ENCODE peak calls at places on chromosomes 3 and 15, in four cellular contexts. K is endothelial cell, E is SK-N-MC, R is fibroblast of pulmonary artery. Y is an unnamed sample.

GRCh38 chr15:47861186-47861585 is 143.9 kb downstream of the SEMA6D start:
- DNase-seq in K (no peak), E (no peak), R (no peak), Y (no peak)

GRCh38 chr3:32591960-32592462 is 21.4 kb upstream of the DYNC1LI1 start:
- DNase-seq in K (no peak), E (no peak), R (no peak), Y (no peak)

GRCh38 chr3:50411229-50411628 is 51.9 kb upstream of the TMEM115 start:
- DNase-seq in K (no peak), E (no peak), R (no peak), Y (no peak)

GRCh38 chr3:194870394-194871110 is 184.9 kb downstream of the FAM43A start:
- DNase-seq in K (no peak), E (no peak), R (peak; percentile 50), Y (no peak)

GRCh38 chr3:159029306-159030026 is 227.6 kb downstream of the MFSD1 start:
- DNase-seq in K (no peak), E (no peak), R (no peak), Y (no peak)

GRCh38 chr3:49563040-49563578 is 8.8 kb downstream of the BSN start:
- DNase-seq in K (no peak), E (no peak), R (no peak), Y (no peak)

GRCh38 chr3:11272913-11273574 is 847 bp downstream of the ATG7 start:
- DNase-seq in K (no peak), E (no peak), R (peak; percentile 33), Y (no peak)

GRCh38 chr3:39900462-39901002 is 91.1 kb downstream of the MYRIP start:
- DNase-seq in K (no peak), E (no peak), R (no peak), Y (no peak)

GRCh38 chr3:139982404-139982803 is 47.4 kb downstream of the CLSTN2 start:
- DNase-seq in K (no peak), E (no peak), R (no peak), Y (no peak)

GRCh38 chr3:164023480-164023879 is 1054.8 kb downstream of the SI start:
- DNase-seq in K (no peak), E (no peak), R (no peak), Y (no peak)

GRCh38 chr3:164465172-164465571 is 613.1 kb downstream of the SI start:
- DNase-seq in K (no peak), E (no peak), R (peak; percentile 31), Y (no peak)

GRCh38 chr3:37849146-37849545 is 12.5 kb upstream of the CTDSPL start:
- DNase-seq in K (no peak), E (no peak), R (no peak), Y (no peak)

GRCh38 chr3:173624086-173624485 is 226.5 kb downstream of the NLGN1 start:
- DNase-seq in K (no peak), E (no peak), R (no peak), Y (no peak)

GRCh38 chr3:33704891-33705290 is 13.2 kb downstream of the CLASP2 start:
- DNase-seq in K (no peak), E (no peak), R (no peak), Y (no peak)

GRCh38 chr15:80710635-80711553 is 15.8 kb downstream of the ABHD17C start:
- DNase-seq in K (no peak), E (no peak), R (no peak), Y (no peak)

GRCh38 chr3:34008191-34008590 is 209.8 kb downstream of the PDCD6IP start:
- DNase-seq in K (no peak), E (no peak), R (peak; percentile 39), Y (no peak)

GRCh38 chr15:44296625-44297524 is 8.4 kb downstream of the GOLM2 start:
- DNase-seq in K (no peak), E (no peak), R (peak; percentile 53), Y (no peak)

GRCh38 chr3:143384076-143384475 is 264.5 kb downstream of the CHST2 start:
- DNase-seq in K (no peak), E (no peak), R (no peak), Y (no peak)

GRCh38 chr15:70788114-70789049 is 25.0 kb upstream of the UACA start:
- DNase-seq in K (no peak), E (no peak), R (peak; percentile 46), Y (no peak)

GRCh38 chr3:139757448-139758030 is 79.8 kb upstream of the NMNAT3 start:
- DNase-seq in K (no peak), E (no peak), R (no peak), Y (no peak)

GRCh38 chr15:50884583-50884982 is 23.9 kb upstream of the AP4E1 start:
- DNase-seq in K (no peak), E (no peak), R (no peak), Y (no peak)

GRCh38 chr3:178655488-178655887 is 119.3 kb downstream of the KCNMB2 start:
- DNase-seq in K (no peak), E (no peak), R (no peak), Y (no peak)

GRCh38 chr3:130850044-130850797 is 43.7 kb upstream of the ATP2C1 start:
- DNase-seq in K (peak; percentile 11), E (peak; percentile 55), R (peak; percentile 96), Y (no peak)

GRCh38 chr3:39183231-39184080 is 8.9 kb downstream of the XIRP1 start:
- DNase-seq in K (no peak), E (no peak), R (no peak), Y (no peak)

GRCh38 chr15:91866371-91866905 is 12.9 kb downstream of the SLCO3A1 start:
- DNase-seq in K (no peak), E (no peak), R (peak; percentile 11), Y (peak; percentile 62)

GRCh38 chr15:90407871-90408317 is 19.9 kb downstream of the IQGAP1 start:
- DNase-seq in K (no peak), E (no peak), R (peak; percentile 74), Y (no peak)

GRCh38 chr3:189272500-189273119 is 100.8 kb downstream of the TPRG1 start:
- DNase-seq in K (peak; percentile 9), E (peak; percentile 95), R (no peak), Y (no peak)

GRCh38 chr15:83206971-83207621 is 527 bp downstream of the HDGFL3 start:
- DNase-seq in K (peak; percentile 63), E (no peak), R (peak; percentile 27), Y (peak; percentile 67)

GRCh38 chr15:65732698-65733097 is 59.4 kb downstream of the DENND4A start:
- DNase-seq in K (no peak), E (no peak), R (no peak), Y (no peak)